ENCODE peak calls at places on chromosomes 6 and 20, in five cellular contexts. One of them, this sample, is unnamed.

GRCh38 chr20:36330091-36330490 is 24.0 kb downstream of the DLGAP4 start:
- DNase-seq in endothelial cell: no peak
- DNase-seq in HS-27A: no peak
- DNase-seq in progenitor cell of endocrine pancreas: no peak
- DNase-seq in astrocyte of the cerebellum: no peak
- DNase-seq in this sample: no peak

GRCh38 chr20:38145094-38146075 is 19.7 kb downstream of the TGM2 start:
- DNase-seq in endothelial cell: no peak
- DNase-seq in HS-27A: no peak
- DNase-seq in progenitor cell of endocrine pancreas: no peak
- DNase-seq in astrocyte of the cerebellum: no peak
- DNase-seq in this sample: no peak

GRCh38 chr6:139640453-139640852 is 266.0 kb upstream of the CITED2 start:
- DNase-seq in endothelial cell: no peak
- DNase-seq in HS-27A: no peak
- DNase-seq in progenitor cell of endocrine pancreas: no peak
- DNase-seq in astrocyte of the cerebellum: peak
- DNase-seq in this sample: no peak

GRCh38 chr6:17226766-17227338 is 54.3 kb upstream of the RBM24 start:
- DNase-seq in endothelial cell: no peak
- DNase-seq in HS-27A: no peak
- DNase-seq in progenitor cell of endocrine pancreas: no peak
- DNase-seq in astrocyte of the cerebellum: no peak
- DNase-seq in this sample: no peak

GRCh38 chr6:44297063-44298038 is 15.8 kb downstream of the AARS2 start:
- DNase-seq in endothelial cell: peak
- DNase-seq in HS-27A: no peak
- DNase-seq in progenitor cell of endocrine pancreas: peak
- DNase-seq in astrocyte of the cerebellum: no peak
- DNase-seq in this sample: no peak

GRCh38 chr6:167849846-167850459 is 23.2 kb downstream of the AFDN start:
- DNase-seq in endothelial cell: no peak
- DNase-seq in HS-27A: peak
- DNase-seq in progenitor cell of endocrine pancreas: no peak
- DNase-seq in astrocyte of the cerebellum: no peak
- DNase-seq in this sample: no peak

GRCh38 chr6:4814212-4814611 is 38.0 kb downstream of the CDYL start:
- DNase-seq in endothelial cell: no peak
- DNase-seq in HS-27A: no peak
- DNase-seq in progenitor cell of endocrine pancreas: no peak
- DNase-seq in astrocyte of the cerebellum: no peak
- DNase-seq in this sample: no peak

GRCh38 chr6:25968769-25969168 is 6.2 kb downstream of the TRIM38 start:
- DNase-seq in endothelial cell: no peak
- DNase-seq in HS-27A: no peak
- DNase-seq in progenitor cell of endocrine pancreas: no peak
- DNase-seq in astrocyte of the cerebellum: peak
- DNase-seq in this sample: no peak

GRCh38 chr6:52390361-52390727 is 28.4 kb downstream of the PAQR8 start:
- DNase-seq in endothelial cell: no peak
- DNase-seq in HS-27A: peak
- DNase-seq in progenitor cell of endocrine pancreas: no peak
- DNase-seq in astrocyte of the cerebellum: peak
- DNase-seq in this sample: no peak

GRCh38 chr6:94446120-94446519 is 1026.8 kb upstream of the EPHA7 start:
- DNase-seq in endothelial cell: no peak
- DNase-seq in HS-27A: no peak
- DNase-seq in progenitor cell of endocrine pancreas: no peak
- DNase-seq in astrocyte of the cerebellum: no peak
- DNase-seq in this sample: no peak

GRCh38 chr20:63183422-63184146 is 32.3 kb downstream of the YTHDF1 start:
- DNase-seq in endothelial cell: peak
- DNase-seq in HS-27A: no peak
- DNase-seq in progenitor cell of endocrine pancreas: peak
- DNase-seq in astrocyte of the cerebellum: no peak
- DNase-seq in this sample: no peak

GRCh38 chr6:159969921-159970320 is 1.0 kb downstream of the IGF2R start:
- DNase-seq in endothelial cell: peak
- DNase-seq in HS-27A: no peak
- DNase-seq in progenitor cell of endocrine pancreas: peak
- DNase-seq in astrocyte of the cerebellum: no peak
- DNase-seq in this sample: no peak

GRCh38 chr20:380763-381580 is 412 bp downstream of the TRIB3 start:
- DNase-seq in endothelial cell: peak
- DNase-seq in HS-27A: no peak
- DNase-seq in progenitor cell of endocrine pancreas: peak
- DNase-seq in astrocyte of the cerebellum: no peak
- DNase-seq in this sample: no peak

GRCh38 chr6:70371454-70372105 is 41.7 kb upstream of the FAM135A start:
- DNase-seq in endothelial cell: no peak
- DNase-seq in HS-27A: no peak
- DNase-seq in progenitor cell of endocrine pancreas: no peak
- DNase-seq in astrocyte of the cerebellum: peak
- DNase-seq in this sample: no peak

GRCh38 chr6:157099912-157100593 is 223.3 kb downstream of the TMEM242 start:
- DNase-seq in endothelial cell: no peak
- DNase-seq in HS-27A: no peak
- DNase-seq in progenitor cell of endocrine pancreas: no peak
- DNase-seq in astrocyte of the cerebellum: no peak
- DNase-seq in this sample: no peak

GRCh38 chr20:257419-257818 is at the start of gene DEFB132:
- DNase-seq in endothelial cell: no peak
- DNase-seq in HS-27A: no peak
- DNase-seq in progenitor cell of endocrine pancreas: no peak
- DNase-seq in astrocyte of the cerebellum: no peak
- DNase-seq in this sample: no peak

GRCh38 chr6:148971027-148971927 is 224.4 kb downstream of the UST start:
- DNase-seq in endothelial cell: no peak
- DNase-seq in HS-27A: no peak
- DNase-seq in progenitor cell of endocrine pancreas: no peak
- DNase-seq in astrocyte of the cerebellum: no peak
- DNase-seq in this sample: no peak

GRCh38 chr20:37234254-37234581 is 27.4 kb downstream of the GHRH start:
- DNase-seq in endothelial cell: no peak
- DNase-seq in HS-27A: no peak
- DNase-seq in progenitor cell of endocrine pancreas: no peak
- DNase-seq in astrocyte of the cerebellum: no peak
- DNase-seq in this sample: no peak

GRCh38 chr6:116387374-116387773 is 16.6 kb downstream of the DSE start:
- DNase-seq in endothelial cell: no peak
- DNase-seq in HS-27A: no peak
- DNase-seq in progenitor cell of endocrine pancreas: no peak
- DNase-seq in astrocyte of the cerebellum: no peak
- DNase-seq in this sample: no peak

GRCh38 chr6:100001915-100002388 is 7.9 kb upstream of the MCHR2 start:
- DNase-seq in endothelial cell: peak
- DNase-seq in HS-27A: peak
- DNase-seq in progenitor cell of endocrine pancreas: peak
- DNase-seq in astrocyte of the cerebellum: peak
- DNase-seq in this sample: no peak

This sample was measured in coronary artery.